ENCODE peak calls at places on chromosomes 1 and 21, in nine cellular contexts. K is uterus, J is IMR-90, B is sigmoid colon, Q is body of pancreas, H is heart left ventricle, N is breast epithelium, L is endothelial cell of umbilical vein, W is adrenal gland. M is an unnamed sample. For H3K27me3, the result is how much of the 10 kb centered on the place peaks cover.

GRCh38 chr1:31376374-31377134 is 3.7 kb upstream of the FABP3 start:
- DNase-seq in K (no peak), B (peak), H (no peak), W (no peak), Q (no peak), N (no peak), J (peak), L (peak), M (no peak)

GRCh38 chr1:32998009-32998555 is 33.5 kb upstream of the RNF19B start:
- DNase-seq in K (no peak), B (no peak), N (no peak), Q (no peak), H (no peak), J (no peak), W (peak), L (peak), M (no peak)

GRCh38 chr21:45949928-45950739 is 31.4 kb upstream of the COL6A1 start:
- DNase-seq in J (no peak), N (no peak), Q (no peak), K (peak), H (peak), L (no peak), B (no peak), W (no peak), M (no peak)

GRCh38 chr1:150516050-150516591 is 569 bp downstream of the FALEC start:
- DNase-seq in W (no peak), J (no peak), L (peak), H (no peak), B (no peak), Q (no peak), K (peak), N (no peak), M (no peak)

GRCh38 chr1:61157420-61157987 is 75.1 kb downstream of the NFIA start:
- DNase-seq in J (peak), K (no peak), Q (no peak), W (no peak), L (no peak), B (no peak), H (no peak), N (no peak), M (no peak)

GRCh38 chr1:204069887-204070286 is 3.0 kb upstream of the SOX13 start:
- DNase-seq in B (no peak), L (no peak), N (no peak), H (no peak), J (no peak), Q (no peak), W (no peak), K (no peak), M (no peak)

GRCh38 chr1:175481126-175482071 is 262.0 kb downstream of the TNR start:
- DNase-seq in K (no peak), J (peak), W (no peak), Q (no peak), N (no peak), H (no peak), L (peak), B (no peak), M (no peak)

GRCh38 chr1:20440785-20441200 is 45.2 kb downstream of the CAMK2N1 start:
- DNase-seq in Q (peak), N (peak), W (peak), K (peak), J (peak), L (peak), B (no peak), H (peak), M (peak)

GRCh38 chr1:179824265-179824664 is 53.3 kb downstream of the TOR1AIP2 start:
- DNase-seq in W (no peak), H (no peak), L (no peak), J (no peak), Q (no peak), B (peak), N (no peak), K (no peak), M (peak)

GRCh38 chr21:14581902-14582457 is 35.9 kb upstream of the SAMSN1 start:
- DNase-seq in K (no peak), W (no peak), H (no peak), B (no peak), L (no peak), Q (no peak), N (no peak), J (no peak), M (no peak)

GRCh38 chr1:150072959-150073358 is 5.4 kb downstream of the VPS45 start:
- DNase-seq in Q (no peak), K (no peak), J (peak), L (peak), B (no peak), H (no peak), W (no peak), N (no peak), M (no peak)

GRCh38 chr1:40625076-40625475 is 40.4 kb downstream of the RIMS3 start:
- DNase-seq in B (no peak), N (no peak), Q (peak), H (peak), W (peak), L (no peak), K (no peak), J (no peak), M (peak)

GRCh38 chr1:31785020-31785946 is 21.1 kb upstream of the ADGRB2 start:
- DNase-seq in H (peak), J (no peak), K (no peak), Q (peak), W (no peak), L (no peak), B (peak), N (peak), M (no peak)

GRCh38 chr1:209616366-209617046 is 33.0 kb downstream of the CAMK1G start:
- DNase-seq in K (no peak), B (no peak), H (peak), Q (no peak), W (no peak), N (no peak), L (no peak), J (no peak), M (no peak)

GRCh38 chr21:45344576-45344975 is 56.9 kb upstream of the POFUT2 start:
- DNase-seq in W (no peak), J (no peak), H (no peak), N (no peak), K (no peak), B (no peak), L (no peak), Q (no peak), M (no peak)

GRCh38 chr1:181601186-181601950 is 118.1 kb downstream of the CACNA1E start:
- DNase-seq in J (no peak), H (no peak), K (no peak), Q (no peak), W (no peak), N (no peak), L (no peak), B (no peak), M (no peak)

GRCh38 chr1:23720256-23720995 is 22.8 kb upstream of the ELOA start:
- DNase-seq in L (no peak), J (peak), W (no peak), N (no peak), Q (no peak), K (no peak), H (no peak), B (no peak), M (no peak)

GRCh38 chr1:14740016-14740415 is 141.5 kb downstream of the KAZN start:
- DNase-seq in H (no peak), N (no peak), Q (no peak), W (no peak), L (no peak), K (no peak), J (no peak), B (no peak), M (no peak)

GRCh38 chr1:50423670-50424000 is 392 bp upstream of the DMRTA2 start:
- DNase-seq in Q (no peak), L (no peak), W (no peak), J (no peak), B (no peak), N (no peak), H (no peak), K (no peak), M (no peak)

GRCh38 chr1:201531551-201532425 is 7.1 kb upstream of the NAV1 start:
- DNase-seq in K (no peak), W (no peak), J (no peak), Q (peak), H (no peak), N (no peak), B (no peak), L (no peak), M (no peak)

GRCh38 chr1:230463760-230464159 is 37.6 kb upstream of the PGBD5 start:
- DNase-seq in H (no peak), J (no peak), N (no peak), Q (no peak), L (no peak), B (no peak), K (no peak), W (peak), M (peak)

GRCh38 chr1:84632975-84633427 is 57.3 kb downstream of the SSX2IP start:
- DNase-seq in J (peak), Q (no peak), W (no peak), K (no peak), H (no peak), B (no peak), N (no peak), L (peak), M (no peak)

DNA sequence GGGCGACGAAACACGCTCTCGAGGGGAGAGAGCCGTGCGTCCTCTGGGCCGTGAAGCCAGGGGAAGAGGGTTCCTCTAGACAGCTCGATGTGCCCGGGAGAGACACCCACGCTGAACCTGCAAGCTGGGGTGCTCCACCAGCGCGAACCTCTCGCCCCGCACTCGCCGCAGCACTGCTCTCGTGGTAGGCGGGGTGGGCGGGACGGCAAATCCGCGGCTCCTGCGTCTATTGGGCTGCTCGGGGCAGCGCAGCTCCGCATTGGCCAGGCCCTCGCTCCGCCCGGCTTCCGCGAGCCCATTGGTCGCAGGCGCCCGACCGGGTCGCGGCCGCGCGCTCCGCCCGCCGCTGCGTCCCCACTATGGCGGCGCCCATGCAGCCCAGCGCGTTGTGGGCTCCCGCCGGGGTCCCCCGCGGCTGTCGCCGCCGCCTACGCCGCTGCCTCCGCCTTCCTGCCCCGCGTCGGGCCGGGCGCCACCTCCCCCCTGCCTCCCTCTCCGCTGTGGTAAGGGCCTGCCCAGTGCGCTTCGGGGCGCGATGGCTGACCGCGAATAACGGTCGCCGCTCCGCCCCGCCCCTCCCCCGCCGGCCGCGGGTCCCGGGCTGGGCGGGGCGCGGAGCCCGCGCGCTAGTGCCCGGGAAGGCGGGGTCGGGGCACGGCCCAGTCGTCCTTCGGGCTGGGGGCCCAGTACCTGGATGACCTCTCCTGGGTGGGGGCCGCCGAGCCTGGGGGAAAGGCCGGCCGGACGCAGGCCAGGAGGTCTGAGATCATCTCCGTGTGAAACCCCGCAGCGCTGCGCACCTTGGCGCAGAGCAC is at the start of gene ST3GAL3:
- DNase-seq in B (peak), L (peak), H (peak), N (peak), W (peak), K (peak), J (peak), Q (peak), M (peak)
- TF ChIP-seq POLR2A in B (no peak), L (peak), H (peak), N (no peak), W (peak), K (peak), J (peak), Q (peak), M (no peak)

GRCh38 chr21:33053986-33054385 is 16.0 kb upstream of the OLIG1 start:
- DNase-seq in Q (no peak), W (no peak), K (no peak), B (no peak), L (no peak), J (no peak), N (no peak), H (no peak), M (no peak)
- H3K27me3 ChIP-seq in Q (under half), W (under half), K (under half), B (under half), L (under half), J (under half), N (under half), H (under half), M (under half)

GRCh38 chr1:58814251-58815068 is 30.6 kb upstream of the JUN start:
- DNase-seq in N (peak), L (peak), W (peak), H (peak), J (peak), Q (peak), B (peak), K (peak), M (peak)
- TF ChIP-seq POLR2A in N (no peak), L (peak), W (peak), H (no peak), J (no peak), Q (peak), B (no peak), K (peak), M (no peak)

DNA sequence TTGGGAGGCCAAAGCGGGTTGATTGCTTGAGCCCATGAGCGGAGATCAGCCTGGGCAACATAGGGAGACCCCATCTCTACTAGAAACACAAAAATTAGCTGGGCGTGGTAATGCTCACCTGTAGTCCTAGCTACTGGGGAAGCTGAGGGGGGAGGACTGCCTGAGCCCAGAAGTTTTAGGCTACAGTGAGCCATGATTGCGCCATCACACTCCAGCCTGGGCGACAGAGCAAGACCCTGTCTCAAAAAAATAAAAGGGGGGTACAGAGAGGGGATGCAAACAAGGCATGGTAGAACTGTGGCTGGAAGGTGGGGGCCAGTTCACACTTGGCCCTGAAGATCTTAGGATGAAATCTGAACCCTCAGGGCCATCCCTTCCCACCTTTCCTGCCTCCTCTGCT is 1.2 kb upstream of the C1orf210 start:
- DNase-seq in K (no peak), N (no peak), W (no peak), H (no peak), Q (no peak), L (no peak), J (no peak), B (no peak), M (no peak)
- H3K27me3 ChIP-seq in K (under half), N (under half), W (under half), H (under half), Q (under half), L (under half), J (under half), B (under half), M (under half)

GRCh38 chr1:172821609-172822274 is 162.8 kb downstream of the FASLG start:
- DNase-seq in H (no peak), K (no peak), Q (no peak), N (no peak), L (no peak), W (peak), B (no peak), J (peak), M (peak)
- TF ChIP-seq POLR2A in H (no peak), K (no peak), Q (no peak), N (no peak), L (no peak), W (no peak), B (no peak), J (no peak), M (no peak)

DNA sequence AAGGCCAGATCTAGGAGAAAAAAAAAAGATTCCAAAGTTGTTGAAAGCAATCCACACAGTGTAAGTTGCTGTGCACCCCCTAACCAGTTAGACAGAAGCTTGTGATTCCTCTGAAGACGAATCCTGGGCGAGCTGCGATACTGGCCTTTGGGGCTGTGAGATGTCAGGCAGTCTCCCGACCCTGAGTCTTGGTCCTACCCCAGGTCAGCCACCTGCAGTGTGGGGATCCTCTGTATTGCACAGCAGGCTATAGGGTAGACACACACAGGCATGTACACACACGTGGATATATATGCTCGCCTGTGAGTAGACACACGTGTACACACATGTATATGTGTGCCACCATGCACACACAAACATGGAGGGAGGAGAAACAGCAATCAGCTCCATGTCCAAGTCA is 12.9 kb downstream of the ACTRT2 start:
- DNase-seq in B (peak), H (no peak), W (no peak), N (no peak), Q (no peak), L (no peak), K (no peak), J (no peak), M (no peak)
- H3K27me3 ChIP-seq in B (half or more), H (half or more), W (under half), N (under half), Q (under half), L (under half), K (under half), J (under half), M (under half)

DNA sequence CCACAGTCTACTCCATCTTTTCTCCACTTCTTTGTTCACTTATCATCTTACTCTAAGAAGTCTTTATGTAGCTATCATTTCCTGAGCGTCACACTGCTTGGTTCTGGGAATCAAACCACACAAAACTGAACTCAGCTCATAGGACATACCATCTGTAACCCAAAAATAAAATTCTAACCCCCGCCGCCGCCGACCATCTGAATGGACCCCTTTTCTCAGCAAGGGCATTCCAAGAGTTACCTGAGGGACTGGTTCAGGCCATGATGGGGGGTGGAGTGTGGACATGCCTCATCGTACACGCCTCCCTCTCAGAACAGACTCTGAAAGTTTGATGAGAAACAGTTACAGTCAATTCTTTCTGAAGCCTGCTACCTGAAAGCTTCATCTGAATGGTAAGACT is 12.6 kb upstream of the CHI3L2 start:
- DNase-seq in Q (no peak), L (no peak), W (no peak), J (no peak), N (no peak), K (no peak), H (no peak), B (no peak), M (no peak)
- TF ChIP-seq POLR2A in Q (no peak), L (no peak), W (no peak), J (no peak), N (no peak), K (no peak), H (no peak), B (no peak), M (no peak)

GRCh38 chr21:42388740-42389448 is 7.0 kb downstream of the TMPRSS3 start:
- DNase-seq in W (no peak), B (peak), L (no peak), N (no peak), K (no peak), H (no peak), Q (peak), J (no peak), M (no peak)
- H3K27me3 ChIP-seq in W (under half), B (under half), L (under half), N (under half), K (under half), H (under half), Q (under half), J (under half), M (under half)

GRCh38 chr1:155063550-155064108 is at the start of gene EFNA4:
- DNase-seq in H (peak), K (peak), Q (peak), L (peak), W (peak), J (peak), N (peak), B (peak), M (peak)
- TF ChIP-seq POLR2A in H (no peak), K (peak), Q (peak), L (peak), W (peak), J (peak), N (no peak), B (no peak), M (no peak)